ENCODE peak calls at places on chromosomes 13 and 19, in six cellular contexts. M is tibial nerve, T is ovary, S is GM12878, Q is stomach, D is A549. K is an unnamed sample.

GRCh38 chr13:60701919-60702318 is 304.9 kb downstream of the TDRD3 start:
- DNase-seq in M (no peak), T (no peak), S (no peak), Q (no peak), D (no peak), K (no peak)

GRCh38 chr13:44259045-44260042 is 114.3 kb upstream of the SERP2 start:
- DNase-seq in M (no peak), T (no peak), S (peak; percentile 47), Q (peak; percentile 41), D (no peak), K (no peak)

GRCh38 chr13:48231948-48232347 is 1.1 kb upstream of the ITM2B start:
- DNase-seq in M (no peak), T (no peak), S (no peak), Q (no peak), D (no peak), K (no peak)

GRCh38 chr13:26041476-26041875 is 10.3 kb downstream of the SHISA2 start:
- DNase-seq in M (no peak), T (no peak), S (no peak), Q (no peak), D (no peak), K (no peak)

GRCh38 chr19:35666251-35666913 is at the start of gene UPK1A:
- DNase-seq in M (no peak), T (no peak), S (no peak), Q (no peak), D (no peak), K (no peak)

GRCh38 chr13:52162279-52163101 is 3.1 kb upstream of the NEK3 start:
- DNase-seq in M (no peak), T (no peak), S (no peak), Q (no peak), D (no peak), K (no peak)

GRCh38 chr19:42831221-42832019 is 48.1 kb downstream of the PSG1 start:
- DNase-seq in M (no peak), T (no peak), S (no peak), Q (no peak), D (peak; percentile 77), K (no peak)

GRCh38 chr13:41259875-41260501 is 3.4 kb downstream of the MTRF1 start:
- DNase-seq in M (no peak), T (no peak), S (no peak), Q (no peak), D (no peak), K (no peak)

GRCh38 chr19:19502808-19503602 is 12.3 kb downstream of the TSSK6 start:
- DNase-seq in M (no peak), T (no peak), S (no peak), Q (no peak), D (no peak), K (no peak)
- H3K27ac ChIP-seq in M (no peak overlapping the region), T (no peak overlapping the region), S (no peak overlapping the region), Q (no peak overlapping the region), D (no peak overlapping the region), K (no peak overlapping the region)

GRCh38 chr13:64909184-64909583 is 2321.0 kb downstream of the PCDH9 start:
- DNase-seq in M (no peak), T (no peak), S (no peak), Q (no peak), D (no peak), K (no peak)
- TF ChIP-seq EP300 in M (no peak), T (no peak), S (no peak), Q (no peak), D (no peak), K (no peak)

GRCh38 chr19:48933382-48933932 is at the start of gene DHDH:
- DNase-seq in M (no peak), T (peak; percentile 82), S (peak; percentile 26), Q (peak; percentile 94), D (peak; percentile 88), K (peak; percentile 86)
- H3K27ac ChIP-seq in M (no peak within 1 kb of the TSS), T (no peak within 1 kb of the TSS), S (no peak within 1 kb of the TSS), Q (peak within 1 kb of the TSS; percentile 33), D (peak within 1 kb of the TSS; percentile 55), K (no peak within 1 kb of the TSS)

GRCh38 chr19:13060233-13060963 is 42.3 kb downstream of the LYL1 start:
- DNase-seq in M (no peak), T (peak; percentile 77), S (no peak), Q (no peak), D (no peak), K (no peak)
- TF ChIP-seq EP300 in M (no peak), T (no peak), S (no peak), Q (no peak), D (no peak), K (no peak)

GRCh38 chr19:17243340-17243853 is 2.3 kb downstream of the NR2F6 start:
- DNase-seq in M (no peak), T (no peak), S (no peak), Q (no peak), D (no peak), K (no peak)

GRCh38 chr19:17246681-17247425 is 1.1 kb upstream of the NR2F6 start:
- DNase-seq in M (peak; percentile 28), T (no peak), S (no peak), Q (peak; percentile 61), D (no peak), K (no peak)

GRCh38 chr19:17243854-17244617 is 1.7 kb downstream of the NR2F6 start:
- DNase-seq in M (peak; percentile 59), T (peak; percentile 75), S (no peak), Q (peak; percentile 60), D (no peak), K (no peak)

GRCh38 chr19:17245535-17245984 is at the start of gene NR2F6:
- DNase-seq in M (no peak), T (no peak), S (no peak), Q (no peak), D (no peak), K (no peak)

GRCh38 chr19:17244618-17245534 is 843 bp downstream of the NR2F6 start:
- DNase-seq in M (no peak), T (peak; percentile 72), S (no peak), Q (peak; percentile 64), D (no peak), K (no peak)
- H3K27ac ChIP-seq in M (peak overlapping the region; percentile 43), T (peak overlapping the region; percentile 19), S (no peak overlapping the region), Q (peak overlapping the region; percentile 95), D (peak overlapping the region; percentile 92), K (peak overlapping the region; percentile 83)

GRCh38 chr19:9823816-9824215 is 3.9 kb upstream of the UBL5 start:
- DNase-seq in M (no peak), T (no peak), S (no peak), Q (no peak), D (no peak), K (no peak)

GRCh38 chr19:9828551-9829063 is 889 bp downstream of the UBL5 start:
- DNase-seq in M (no peak), T (no peak), S (no peak), Q (no peak), D (no peak), K (no peak)

DNA sequence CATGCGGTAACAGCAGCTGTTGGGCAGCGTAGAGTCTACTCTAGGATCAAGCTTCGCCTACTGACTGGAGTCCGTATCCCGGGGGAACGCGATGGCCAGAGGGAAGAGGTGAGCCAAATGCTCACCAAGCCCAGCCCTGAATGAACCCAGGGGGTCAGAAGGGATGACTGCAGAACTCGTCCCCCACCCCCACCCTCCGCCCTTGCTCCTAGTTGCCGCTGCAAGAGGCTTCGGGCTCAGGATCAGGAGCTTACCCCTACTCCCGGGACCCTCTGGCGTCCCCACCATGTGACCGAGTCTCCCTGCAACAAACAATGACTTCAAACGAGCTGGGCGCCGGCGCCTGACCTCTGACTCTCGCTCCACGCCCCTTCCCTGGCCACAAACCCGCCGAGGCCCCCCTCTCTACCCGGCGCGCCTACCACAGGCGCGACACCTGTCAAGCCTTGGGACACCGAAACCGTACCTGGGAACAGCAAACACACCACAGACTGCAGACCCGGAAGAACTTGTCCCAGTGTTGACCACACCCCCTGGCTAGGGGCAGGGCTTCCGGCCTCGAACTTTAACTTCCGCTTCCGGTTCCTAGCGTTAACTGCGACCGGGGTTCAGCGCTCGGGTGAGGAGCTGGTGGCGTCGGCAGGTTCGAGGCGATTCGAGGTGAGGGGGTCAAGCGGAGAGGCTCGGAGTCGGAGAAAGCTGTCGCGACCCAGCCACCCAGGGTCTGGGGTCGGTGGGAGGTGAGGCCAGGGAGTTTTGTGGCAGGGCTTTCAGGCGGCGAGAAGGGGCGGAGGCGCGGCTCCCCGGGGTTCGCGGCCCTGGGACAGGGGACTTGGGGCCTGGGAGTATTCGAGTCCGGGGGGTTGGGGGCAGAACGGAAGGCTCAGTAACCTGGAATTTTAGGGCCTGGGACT is at the start of gene UBL5:
- DNase-seq in M (peak; percentile 72), T (peak; percentile 88), S (peak; percentile 72), Q (peak; percentile 92), D (peak; percentile 90), K (peak; percentile 94)
- TF ChIP-seq EP300 in M (peak; percentile 80), T (no peak), S (peak; percentile 55), Q (no peak), D (no peak), K (no peak)

K was measured in suprapubic skin.